ENCODE peak calls at places on chromosomes 1 and 21, in seven cellular contexts. B is HTR-8/SVneo, X is A172, W is OCI-LY7, H is fibroblast of the conjunctiva, D is heart right ventricle, J is activated T-cell treated with anti-CD3 and anti-CD28 coated beads for 1 hour. O is an unnamed sample.
A peak's percentile ranks its signal among the peaks of the same experiment; 100 is the strongest.

GRCh38 chr1:26289158-26290059 is 9.5 kb downstream of the SH3BGRL3 start:
- DNase-seq in B (no peak), X (no peak), W (peak; percentile 98), H (no peak), D (no peak), J (no peak), O (no peak)

GRCh38 chr1:154864189-154864985 is 5.7 kb downstream of the KCNN3 start:
- DNase-seq in B (no peak), X (no peak), W (peak; percentile 75), H (no peak), D (no peak), J (no peak), O (no peak)

GRCh38 chr1:3017440-3018050 is 3.7 kb upstream of the ACTRT2 start:
- DNase-seq in B (no peak), X (no peak), W (no peak), H (no peak), D (no peak), J (no peak), O (no peak)

GRCh38 chr1:59641861-59642260 is 172.9 kb upstream of the HOOK1 start:
- DNase-seq in B (no peak), X (no peak), W (no peak), H (no peak), D (no peak), J (no peak), O (no peak)

GRCh38 chr1:200410566-200410878 is 686 bp upstream of the ZNF281 start:
- DNase-seq in B (no peak), X (no peak), W (peak; percentile 71), H (no peak), D (no peak), J (no peak), O (no peak)

GRCh38 chr1:225709101-225709500 is 56.2 kb upstream of the ENAH start:
- DNase-seq in B (no peak), X (no peak), W (no peak), H (no peak), D (no peak), J (no peak), O (no peak)

GRCh38 chr1:98662354-98662665 is 789 bp downstream of the SNX7 start:
- DNase-seq in B (peak; percentile 20), X (peak; percentile 33), W (no peak), H (no peak), D (no peak), J (no peak), O (no peak)

GRCh38 chr1:156766288-156767100 is 841 bp upstream of the PRCC start:
- DNase-seq in B (no peak), X (no peak), W (no peak), H (no peak), D (peak; percentile 37), J (no peak), O (no peak)

GRCh38 chr1:244674446-244674845 is 21.5 kb downstream of the DESI2 start:
- DNase-seq in B (no peak), X (peak; percentile 8), W (no peak), H (no peak), D (no peak), J (no peak), O (no peak)

GRCh38 chr1:3923378-3924185 is 23.5 kb upstream of the C1orf174 start:
- DNase-seq in B (no peak), X (no peak), W (no peak), H (no peak), D (no peak), J (no peak), O (no peak)

GRCh38 chr21:41895643-41896493 is 16.7 kb upstream of the PRDM15 start:
- DNase-seq in B (no peak), X (no peak), W (peak; percentile 46), H (no peak), D (no peak), J (peak; percentile 41), O (no peak)

GRCh38 chr21:41888749-41889376 is 9.7 kb upstream of the PRDM15 start:
- DNase-seq in B (no peak), X (no peak), W (no peak), H (no peak), D (no peak), J (no peak), O (no peak)

GRCh38 chr1:153307221-153307600 is 5.5 kb downstream of the PGLYRP3 start:
- DNase-seq in B (no peak), X (no peak), W (no peak), H (no peak), D (no peak), J (no peak), O (no peak)

GRCh38 chr1:117045644-117046043 is 14.5 kb upstream of the TTF2 start:
- DNase-seq in B (no peak), X (no peak), W (no peak), H (no peak), D (no peak), J (no peak), O (no peak)

GRCh38 chr1:172431721-172432192 is 11.3 kb downstream of the C1orf105 start:
- DNase-seq in B (no peak), X (no peak), W (no peak), H (no peak), D (no peak), J (peak; percentile 14), O (no peak)

GRCh38 chr1:223233410-223234163 is 90.5 kb upstream of the TLR5 start:
- DNase-seq in B (peak; percentile 65), X (peak; percentile 94), W (no peak), H (peak; percentile 3), D (no peak), J (no peak), O (no peak)

GRCh38 chr1:24111998-24112380 is at the start of gene MYOM3:
- DNase-seq in B (no peak), X (no peak), W (no peak), H (no peak), D (peak; percentile 61), J (no peak), O (no peak)

O was measured in central memory CD8-positive, alpha-beta T cell.